ENCODE peak calls at places on chromosomes 5 and 9, in eight cellular contexts. K, I, C, X, U, N, T and Q are unnamed samples.
A peak's percentile ranks its signal among the peaks of the same experiment; 100 is the strongest.

GRCh38 chr5:38330207-38330606 is 71.8 kb downstream of the EGFLAM start:
- DNase-seq in K (no peak), I (no peak), C (no peak), X (no peak), U (no peak), N (no peak), T (no peak), Q (no peak)

GRCh38 chr9:5518937-5519319 is 8.6 kb downstream of the PDCD1LG2 start:
- DNase-seq in K (no peak), I (no peak), C (no peak), X (no peak), U (no peak), N (no peak), T (no peak), Q (no peak)

GRCh38 chr9:114417511-114417910 is 29.7 kb upstream of the AKNA start:
- DNase-seq in K (no peak), I (no peak), C (no peak), X (no peak), U (no peak), N (no peak), T (no peak), Q (no peak)

GRCh38 chr9:32378496-32378895 is 5.9 kb upstream of the ACO1 start:
- DNase-seq in K (no peak), I (peak; percentile 29), C (peak; percentile 80), X (no peak), U (no peak), N (no peak), T (peak; percentile 40), Q (no peak)

GRCh38 chr5:129001831-129002626 is 36.7 kb downstream of the SLC27A6 start:
- DNase-seq in K (no peak), I (no peak), C (no peak), X (no peak), U (no peak), N (no peak), T (no peak), Q (no peak)

GRCh38 chr5:111805071-111805470 is 48.1 kb upstream of the NREP start:
- DNase-seq in K (no peak), I (no peak), C (no peak), X (no peak), U (no peak), N (no peak), T (no peak), Q (no peak)

GRCh38 chr9:92706218-92706940 is 36.4 kb upstream of the IPPK start:
- DNase-seq in K (no peak), I (peak; percentile 17), C (peak; percentile 35), X (no peak), U (no peak), N (no peak), T (no peak), Q (no peak)

GRCh38 chr5:159096555-159097460 is 2.9 kb downstream of the EBF1 start:
- DNase-seq in K (no peak), I (no peak), C (no peak), X (no peak), U (no peak), N (no peak), T (no peak), Q (no peak)

GRCh38 chr5:39716532-39716971 is 291.8 kb upstream of the DAB2 start:
- DNase-seq in K (peak; percentile 58), I (peak; percentile 11), C (peak; percentile 85), X (no peak), U (peak; percentile 55), N (no peak), T (no peak), Q (no peak)

GRCh38 chr5:124436294-124436693 is 310.1 kb downstream of the ZNF608 start:
- DNase-seq in K (no peak), I (no peak), C (no peak), X (no peak), U (no peak), N (no peak), T (no peak), Q (no peak)

GRCh38 chr9:105024529-105024928 is 96.6 kb upstream of the ABCA1 start:
- DNase-seq in K (no peak), I (no peak), C (no peak), X (no peak), U (no peak), N (no peak), T (no peak), Q (no peak)

GRCh38 chr9:113886003-113886324 is 9.9 kb downstream of the ZNF618 start:
- DNase-seq in K (no peak), I (no peak), C (no peak), X (peak; percentile 36), U (no peak), N (no peak), T (no peak), Q (no peak)

GRCh38 chr5:38782185-38782584 is 63.6 kb upstream of the OSMR start:
- DNase-seq in K (no peak), I (no peak), C (no peak), X (no peak), U (no peak), N (no peak), T (no peak), Q (no peak)

GRCh38 chr9:130639119-130639485 is 25.3 kb upstream of the PRDM12 start:
- DNase-seq in K (no peak), I (no peak), C (no peak), X (no peak), U (no peak), N (no peak), T (no peak), Q (no peak)

DNA sequence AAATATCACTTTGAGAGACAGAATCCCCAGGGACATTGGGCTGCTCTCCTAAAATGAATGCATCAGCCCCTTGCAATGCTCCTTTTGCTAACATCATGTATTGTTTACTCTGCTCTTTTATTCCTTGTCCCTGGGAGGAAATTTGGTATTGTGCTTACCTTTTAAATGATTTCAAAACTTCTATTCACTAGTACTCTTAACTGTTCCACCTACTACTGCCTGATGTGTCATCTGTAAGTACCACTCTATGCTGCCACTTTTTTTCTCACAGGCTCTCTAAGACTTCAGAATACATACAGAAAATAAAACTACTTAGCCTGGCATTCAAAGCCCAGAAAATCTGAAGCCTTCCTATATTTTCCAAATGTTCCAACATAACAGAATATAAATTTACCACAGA is 667.2 kb downstream of the BRINP1 start:
- DNase-seq in K (no peak), I (no peak), C (no peak), X (no peak), U (no peak), N (no peak), T (no peak), Q (no peak)
- TF ChIP-seq EP300 in K (no peak), I (no peak), C (no peak), X (no peak), U (no peak), N (no peak), T (no peak), Q (no peak)

DNA sequence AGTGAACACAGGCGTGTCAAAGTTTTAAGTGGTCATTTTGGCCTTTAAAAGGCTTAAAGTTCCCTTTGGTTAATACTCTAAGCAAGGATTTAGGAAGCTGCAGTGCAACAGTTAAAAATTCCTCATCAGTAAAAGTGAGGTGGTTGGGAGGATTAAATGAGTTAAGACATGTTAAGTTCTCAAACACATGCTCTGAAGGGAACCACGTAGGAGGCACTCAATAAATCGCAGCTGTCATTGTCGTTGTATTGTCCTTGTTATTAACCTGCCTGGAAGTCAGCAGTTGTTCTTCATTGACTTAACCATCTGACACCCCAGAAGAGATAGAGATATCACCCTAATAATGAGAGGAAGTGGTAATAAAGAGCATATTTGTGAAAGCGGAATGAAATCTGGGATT is 247.5 kb downstream of the MARCHF11 start:
- DNase-seq in K (no peak), I (no peak), C (no peak), X (no peak), U (no peak), N (no peak), T (no peak), Q (no peak)
- TF ChIP-seq EP300 in K (no peak), I (no peak), C (no peak), X (no peak), U (no peak), N (no peak), T (no peak), Q (no peak)

DNA sequence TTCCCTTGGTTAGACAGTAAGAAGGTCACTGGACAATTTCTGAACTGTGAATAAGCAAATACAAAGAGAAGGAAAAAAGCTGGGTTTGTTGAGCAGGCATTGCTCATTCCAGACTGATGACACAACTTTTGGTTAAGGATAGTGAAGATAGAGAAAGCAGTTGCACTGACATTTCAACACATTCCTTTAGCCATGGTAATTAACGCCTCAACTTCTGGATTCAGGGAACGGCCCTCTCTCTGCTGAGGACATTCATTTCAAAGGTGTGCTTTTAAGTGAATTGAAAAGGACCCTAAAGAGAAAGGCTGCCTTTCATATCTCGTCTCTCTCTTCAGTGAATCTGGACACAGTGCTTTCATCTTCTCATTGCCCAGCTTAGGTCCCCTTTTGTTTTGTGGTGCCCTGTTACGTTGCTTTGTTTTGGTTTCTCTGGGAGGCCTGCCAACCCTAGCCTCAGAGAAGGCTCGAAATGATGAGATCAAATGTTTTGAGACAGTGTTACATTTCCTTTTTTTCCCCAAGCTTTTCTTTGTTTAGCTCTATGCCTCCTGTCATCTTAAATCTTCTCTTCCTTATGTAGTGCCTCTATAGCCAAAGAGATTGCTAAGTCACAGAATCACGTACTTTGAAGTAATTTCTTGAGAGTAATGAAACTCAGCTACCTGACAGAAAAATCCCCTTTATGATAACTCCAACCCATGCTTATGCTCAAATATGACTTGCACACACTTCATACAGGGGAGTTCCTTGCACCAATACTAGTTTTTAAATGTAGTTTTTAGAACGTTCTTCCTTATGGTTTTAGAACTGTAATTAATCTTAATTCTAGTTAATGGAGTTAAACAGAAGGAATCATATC is 94.4 kb upstream of the IFNE start:
- DNase-seq in K (no peak), I (no peak), C (peak; percentile 80), X (peak; percentile 16), U (no peak), N (no peak), T (peak; percentile 20), Q (no peak)
- TF ChIP-seq EP300 in K (no peak), I (no peak), C (peak; percentile 62), X (no peak), U (no peak), N (no peak), T (no peak), Q (no peak)

GRCh38 chr9:90344013-90344412 is 298.6 kb downstream of the DIRAS2 start:
- DNase-seq in K (no peak), I (no peak), C (no peak), X (no peak), U (no peak), N (no peak), T (no peak), Q (no peak)

GRCh38 chr9:90342607-90343006 is 300.0 kb downstream of the DIRAS2 start:
- DNase-seq in K (no peak), I (no peak), C (no peak), X (no peak), U (no peak), N (no peak), T (no peak), Q (no peak)

GRCh38 chr9:90340421-90340820 is 302.2 kb downstream of the DIRAS2 start:
- DNase-seq in K (no peak), I (no peak), C (no peak), X (no peak), U (no peak), N (no peak), T (no peak), Q (no peak)

GRCh38 chr9:90343360-90343759 is 299.3 kb downstream of the DIRAS2 start:
- DNase-seq in K (no peak), I (no peak), C (no peak), X (no peak), U (no peak), N (no peak), T (no peak), Q (no peak)
- TF ChIP-seq EP300 in K (no peak), I (no peak), C (no peak), X (no peak), U (no peak), N (no peak), T (no peak), Q (no peak)